ENCODE peak calls at places on chromosomes 11 and 22, in nine cellular contexts. B is T47D, L is iPS-NIHi11, H is mammary epithelial cell, V is right cardiac atrium, Q is SK-N-SH, Z is MV-4-11, F is T-cell, C is NCI-H187 treated with DMSO at 0.1 percent for 48 hours. Y is an unnamed sample.

GRCh38 chr22:45304971-45305370 is 4.8 kb upstream of the FAM118A start:
- DNase-seq in B (no peak), L (no peak), H (peak), V (no peak), Q (no peak), Z (no peak), F (no peak), C (no peak), Y (no peak)

GRCh38 chr11:119676461-119677020 is 52.5 kb downstream of the NECTIN1 start:
- DNase-seq in B (no peak), L (no peak), H (no peak), V (no peak), Q (no peak), Z (no peak), F (no peak), C (no peak), Y (no peak)

GRCh38 chr22:17678817-17679385 is 40.3 kb downstream of the BCL2L13 start:
- DNase-seq in B (no peak), L (no peak), H (no peak), V (no peak), Q (no peak), Z (no peak), F (no peak), C (no peak), Y (no peak)

GRCh38 chr22:50270302-50271010 is at the start of gene MAPK11:
- DNase-seq in B (peak), L (peak), H (peak), V (peak), Q (peak), Z (peak), F (peak), C (no peak), Y (peak)

GRCh38 chr11:130115218-130115617 is 44.4 kb upstream of the ST14 start:
- DNase-seq in B (peak), L (no peak), H (no peak), V (no peak), Q (no peak), Z (no peak), F (no peak), C (no peak), Y (no peak)

GRCh38 chr11:119726150-119726553 is 2.8 kb downstream of the NECTIN1 start:
- DNase-seq in B (no peak), L (no peak), H (no peak), V (no peak), Q (no peak), Z (no peak), F (no peak), C (no peak), Y (no peak)

GRCh38 chr11:84022221-84022620 is 736.1 kb upstream of the CCDC90B start:
- DNase-seq in B (no peak), L (peak), H (no peak), V (no peak), Q (no peak), Z (no peak), F (no peak), C (no peak), Y (no peak)

GRCh38 chr11:28621648-28622215 is 513.5 kb downstream of the METTL15 start:
- DNase-seq in B (peak), L (no peak), H (no peak), V (no peak), Q (no peak), Z (no peak), F (no peak), C (no peak), Y (no peak)

GRCh38 chr11:121650520-121651266 is 197.9 kb upstream of the SORL1-AS1 start:
- DNase-seq in B (no peak), L (no peak), H (no peak), V (no peak), Q (no peak), Z (no peak), F (no peak), C (no peak), Y (no peak)

GRCh38 chr11:13949876-13950275 is 12.6 kb upstream of the SPON1 start:
- DNase-seq in B (no peak), L (no peak), H (no peak), V (no peak), Q (peak), Z (no peak), F (no peak), C (no peak), Y (no peak)

GRCh38 chr11:41989173-41989572 is 529.7 kb upstream of the LRRC4C start:
- DNase-seq in B (no peak), L (no peak), H (no peak), V (no peak), Q (no peak), Z (no peak), F (no peak), C (no peak), Y (no peak)

GRCh38 chr11:10809373-10810199 is 860 bp upstream of the EIF4G2 start:
- DNase-seq in B (peak), L (peak), H (peak), V (no peak), Q (no peak), Z (peak), F (peak), C (no peak), Y (peak)

GRCh38 chr22:23751441-23751996 is 607 bp upstream of the ZNF70 start:
- DNase-seq in B (no peak), L (peak), H (no peak), V (peak), Q (no peak), Z (no peak), F (no peak), C (no peak), Y (peak)

GRCh38 chr11:124123587-124123986 is 8.3 kb downstream of the VWA5A start:
- DNase-seq in B (no peak), L (peak), H (no peak), V (no peak), Q (peak), Z (peak), F (no peak), C (no peak), Y (no peak)

GRCh38 chr22:39960791-39961746 is 872 bp downstream of the TMA7B start:
- DNase-seq in B (no peak), L (no peak), H (peak), V (no peak), Q (no peak), Z (peak), F (peak), C (no peak), Y (no peak)

GRCh38 chr11:126588630-126589491 is 233.4 kb downstream of the ST3GAL4 start:
- DNase-seq in B (no peak), L (no peak), H (no peak), V (no peak), Q (no peak), Z (no peak), F (no peak), C (peak), Y (no peak)

GRCh38 chr11:34366522-34366921 is 8.7 kb upstream of the ABTB2 start:
- DNase-seq in B (peak), L (no peak), H (no peak), V (peak), Q (peak), Z (no peak), F (no peak), C (no peak), Y (no peak)

GRCh38 chr22:24290459-24290858 is 19.8 kb downstream of the SPECC1L start:
- DNase-seq in B (no peak), L (no peak), H (no peak), V (no peak), Q (no peak), Z (no peak), F (no peak), C (no peak), Y (no peak)

GRCh38 chr22:37636949-37637273 is 2.6 kb upstream of the SH3BP1 start:
- DNase-seq in B (no peak), L (no peak), H (no peak), V (no peak), Q (no peak), Z (no peak), F (no peak), C (no peak), Y (no peak)

GRCh38 chr11:66904055-66904454 is 47.2 kb downstream of the LRFN4 start:
- DNase-seq in B (no peak), L (no peak), H (peak), V (no peak), Q (peak), Z (no peak), F (no peak), C (no peak), Y (no peak)

GRCh38 chr11:64887757-64888405 is 9.5 kb upstream of the EHD1 start:
- DNase-seq in B (peak), L (peak), H (peak), V (peak), Q (peak), Z (peak), F (peak), C (no peak), Y (peak)

GRCh38 chr11:114008331-114008730 is 33.4 kb downstream of the HTR3A start:
- DNase-seq in B (no peak), L (no peak), H (no peak), V (no peak), Q (no peak), Z (peak), F (no peak), C (no peak), Y (no peak)

GRCh38 chr22:38700271-38700788 is 413 bp downstream of the JOSD1 start:
- DNase-seq in B (peak), L (peak), H (peak), V (peak), Q (peak), Z (no peak), F (peak), C (no peak), Y (peak)

GRCh38 chr11:102843474-102843873 is at the start of gene MMP3:
- DNase-seq in B (no peak), L (no peak), H (no peak), V (no peak), Q (no peak), Z (no peak), F (no peak), C (no peak), Y (no peak)

GRCh38 chr11:76313913-76314740 is 66.8 kb downstream of the THAP12 start:
- DNase-seq in B (peak), L (peak), H (no peak), V (peak), Q (no peak), Z (no peak), F (no peak), C (no peak), Y (no peak)

GRCh38 chr11:2825886-2826678 is 59.5 kb downstream of the CDKN1C start:
- DNase-seq in B (peak), L (peak), H (peak), V (peak), Q (peak), Z (peak), F (no peak), C (no peak), Y (peak)

GRCh38 chr11:60840711-60841430 is 1.0 kb upstream of the CCDC86 start:
- DNase-seq in B (no peak), L (no peak), H (no peak), V (no peak), Q (no peak), Z (no peak), F (no peak), C (no peak), Y (no peak)

GRCh38 chr11:80720295-80720694 is 1279.5 kb upstream of the TENM4 start:
- DNase-seq in B (peak), L (no peak), H (no peak), V (no peak), Q (no peak), Z (no peak), F (no peak), C (no peak), Y (no peak)